ENCODE peak calls at places on chromosomes 6 and 20, in nine cellular contexts. I is tibial artery; F is adipocyte; D is effector memory CD4-positive, alpha-beta T cell; A is adrenal gland; R is naive thymus-derived CD4-positive, alpha-beta T cell; B is aorta; G is GM12878; U is lower lobe of right lung. O is an unnamed sample. For H3K4me1, the result is how much of the 10 kb centered on the place peaks cover.

GRCh38 chr20:4508773-4509172 is 212.9 kb upstream of the PRND start:
- DNase-seq in B (no peak), R (no peak), I (no peak), U (no peak), A (no peak), D (no peak), F (no peak), G (no peak), O (no peak)

GRCh38 chr6:129359811-129360787 is 349.9 kb downstream of the ARHGAP18 start:
- DNase-seq in B (no peak), R (no peak), A (no peak), U (no peak), D (no peak), I (no peak), G (no peak), F (peak), O (no peak)

GRCh38 chr20:63055575-63056235 is 48.9 kb upstream of the BHLHE23 start:
- DNase-seq in R (no peak), D (no peak), A (peak), B (peak), F (no peak), I (peak), G (no peak), U (peak), O (no peak)

GRCh38 chr20:57808266-57808866 is 98.6 kb upstream of the PMEPA1 start:
- DNase-seq in U (no peak), R (no peak), B (no peak), A (no peak), G (no peak), F (no peak), D (no peak), I (no peak), O (no peak)

GRCh38 chr6:148628251-148628650 is 118.6 kb upstream of the UST start:
- DNase-seq in A (no peak), U (no peak), D (no peak), F (no peak), I (no peak), G (no peak), B (no peak), R (no peak), O (no peak)

GRCh38 chr6:106557837-106558236 is 71.5 kb downstream of the RTN4IP1 start:
- DNase-seq in F (no peak), U (no peak), G (no peak), R (no peak), A (no peak), B (no peak), I (no peak), D (no peak), O (no peak)

GRCh38 chr6:26309731-26310142 is 55.3 kb upstream of the BTN3A2 start:
- DNase-seq in F (peak), G (no peak), I (no peak), B (no peak), A (no peak), D (no peak), R (no peak), U (no peak), O (no peak)

GRCh38 chr6:7725849-7726415 is at the start of gene BMP6:
- DNase-seq in F (peak), A (peak), U (peak), D (no peak), R (peak), B (peak), I (peak), G (no peak), O (peak)

GRCh38 chr20:54624701-54625472 is 149.5 kb downstream of the DOK5 start:
- DNase-seq in B (no peak), F (no peak), U (no peak), R (no peak), I (no peak), D (no peak), G (no peak), A (no peak), O (no peak)

GRCh38 chr20:22684072-22684762 is 99.8 kb upstream of the FOXA2 start:
- DNase-seq in U (peak), F (peak), B (peak), I (peak), A (peak), R (peak), D (no peak), G (peak), O (peak)

GRCh38 chr6:3751019-3751729 is at the start of gene PXDC1:
- DNase-seq in G (no peak), F (no peak), A (peak), R (peak), D (no peak), U (peak), I (no peak), B (peak), O (peak)

DNA sequence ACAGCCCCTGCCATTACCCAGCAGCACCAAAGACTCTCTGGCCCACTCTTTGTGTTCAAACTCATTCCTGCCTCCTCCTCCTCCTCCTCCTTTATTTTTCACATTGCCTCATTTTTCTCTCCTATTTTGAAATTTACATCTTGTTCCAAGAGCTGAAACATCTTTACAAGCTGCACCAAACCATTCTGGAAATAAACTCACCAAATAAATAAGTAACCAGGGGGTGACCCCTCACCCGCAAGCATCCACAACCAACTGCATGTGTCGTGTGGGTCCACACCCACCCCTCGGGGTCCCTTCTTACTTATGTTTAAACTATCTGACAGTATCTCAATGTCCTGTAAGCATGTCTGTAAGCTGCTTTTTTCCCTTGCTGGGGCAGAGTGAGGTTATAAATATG is 1.4 kb downstream of the KCNB1 start:
- DNase-seq in U (no peak), D (no peak), F (no peak), I (no peak), G (no peak), R (no peak), B (no peak), A (no peak), O (no peak)
- H3K4me1 ChIP-seq in U (under half), D (under half), F (under half), I (under half), G (under half), R (under half), B (under half), A (under half), O (under half)

GRCh38 chr20:51416532-51417244 is 125.8 kb downstream of the NFATC2 start:
- DNase-seq in F (no peak), U (no peak), R (no peak), B (no peak), D (no peak), I (no peak), G (no peak), A (no peak), O (no peak)
- H3K4me1 ChIP-seq in F (under half), U (under half), R (half or more), B (under half), D (half or more), I (under half), G (under half), A (under half), O (under half)

GRCh38 chr6:166415306-166415705 is 32.6 kb upstream of the MPC1 start:
- DNase-seq in U (no peak), R (no peak), B (no peak), D (no peak), A (no peak), F (no peak), G (no peak), I (no peak), O (no peak)
- H3K4me1 ChIP-seq in U (under half), R (half or more), B (under half), D (half or more), A (under half), F (under half), G (under half), I (under half), O (under half)

GRCh38 chr6:125253881-125254280 is 47.9 kb downstream of the HDDC2 start:
- DNase-seq in B (no peak), A (no peak), D (no peak), R (no peak), U (no peak), G (no peak), I (no peak), F (no peak), O (no peak)

GRCh38 chr6:125257351-125257750 is 44.4 kb downstream of the HDDC2 start:
- DNase-seq in I (no peak), R (no peak), U (no peak), B (no peak), D (no peak), G (no peak), F (no peak), A (no peak), O (no peak)

GRCh38 chr6:125254321-125254720 is 47.4 kb downstream of the HDDC2 start:
- DNase-seq in I (no peak), G (no peak), U (no peak), F (no peak), R (no peak), B (no peak), D (no peak), A (no peak), O (no peak)

GRCh38 chr6:125252891-125253290 is 48.9 kb downstream of the HDDC2 start:
- DNase-seq in R (no peak), G (no peak), I (no peak), A (no peak), F (no peak), D (no peak), B (no peak), U (no peak), O (no peak)

DNA sequence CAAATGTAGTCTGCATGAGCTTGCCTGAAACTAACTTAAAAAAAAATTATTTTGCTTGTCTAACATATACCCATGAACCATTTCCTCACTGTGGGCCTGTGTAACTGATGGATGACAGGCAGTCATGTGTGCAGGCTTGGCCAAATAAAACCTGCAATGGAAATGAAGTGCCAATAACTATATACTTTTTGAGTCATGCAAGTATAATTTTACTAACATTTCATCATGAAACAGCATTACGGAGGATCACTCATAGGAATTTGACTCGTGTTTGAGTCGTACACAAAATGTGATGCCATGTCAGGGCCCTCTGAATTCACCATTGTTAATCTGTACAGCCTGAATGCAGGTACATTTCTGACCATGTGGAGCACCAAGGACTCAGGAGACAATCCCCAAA is 46.6 kb downstream of the HDDC2 start:
- DNase-seq in U (no peak), I (no peak), R (no peak), G (no peak), B (no peak), A (no peak), D (no peak), F (no peak), O (no peak)
- H3K4me1 ChIP-seq in U (under half), I (under half), R (under half), G (under half), B (under half), A (under half), D (under half), F (under half), O (under half)

GRCh38 chr20:34049389-34049788 is 55.7 kb downstream of the RALY start:
- DNase-seq in U (no peak), F (no peak), D (no peak), A (no peak), G (no peak), I (no peak), B (no peak), R (no peak), O (no peak)
- H3K4me1 ChIP-seq in U (half or more), F (under half), D (under half), A (under half), G (under half), I (under half), B (under half), R (under half), O (under half)

GRCh38 chr20:18001131-18001921 is 32.5 kb downstream of the MGME1 start:
- DNase-seq in B (peak), U (peak), G (no peak), R (no peak), D (no peak), A (peak), F (peak), I (peak), O (peak)
- H3K4me1 ChIP-seq in B (under half), U (under half), G (under half), R (under half), D (under half), A (under half), F (under half), I (under half), O (under half)

DNA sequence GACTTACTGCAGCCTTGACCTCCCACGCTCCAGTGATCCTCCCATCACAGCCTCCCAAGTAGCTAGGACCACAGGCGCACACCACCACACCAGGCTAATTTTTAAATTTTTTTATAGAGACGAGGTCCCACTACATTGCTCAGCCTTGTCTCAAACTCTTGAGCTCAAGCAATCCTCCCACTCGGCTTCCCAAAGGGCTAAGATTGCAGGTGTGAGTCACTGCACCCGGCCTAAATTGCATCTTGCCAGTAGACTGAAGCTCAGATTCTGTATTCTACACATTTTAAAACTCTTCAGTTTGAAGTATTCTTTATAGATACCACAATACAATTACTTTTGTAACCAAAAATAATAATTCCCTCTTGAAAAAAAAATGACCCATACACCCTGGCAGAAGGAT is 11.4 kb downstream of the NUDT3 start:
- DNase-seq in F (no peak), D (no peak), R (no peak), A (no peak), B (no peak), G (no peak), I (no peak), U (no peak), O (no peak)
- H3K4me1 ChIP-seq in F (under half), D (under half), R (under half), A (under half), B (under half), G (under half), I (under half), U (under half), O (under half)